ENCODE peak calls at places on chromosome 1, in five cellular contexts. A is stimulated activated CD8-positive, alpha-beta memory T cell treated with anti-CD3 and anti-CD28 coated beads, Interleukin-7, amount 100 ng/mL, for 24 hours; F is heart left ventricle; R is DMS79 treated with DMSO at 0.1 percent for 48 hours; V is T follicular helper cell. O is an unnamed sample.
A peak's percentile ranks its signal among the peaks of the same experiment; 100 is the strongest.

GRCh38 chr1:59672851-59673574 is 141.7 kb upstream of the HOOK1 start:
- DNase-seq in V (no peak), A (no peak), F (no peak), R (no peak), O (no peak)

GRCh38 chr1:55831759-55832158 is 616.6 kb upstream of the USP24 start:
- DNase-seq in F (no peak), A (no peak), V (no peak), R (no peak), O (no peak)

GRCh38 chr1:101203812-101204540 is 32.8 kb upstream of the S1PR1 start:
- DNase-seq in R (peak; percentile 30), A (no peak), F (peak; percentile 47), V (no peak), O (no peak)

GRCh38 chr1:196070940-196071339 is 537.3 kb downstream of the KCNT2 start:
- DNase-seq in A (no peak), F (no peak), V (no peak), R (no peak), O (no peak)

GRCh38 chr1:231990388-231990787 is 363.8 kb downstream of the DISC1 start:
- DNase-seq in F (peak; percentile 29), R (no peak), V (no peak), A (no peak), O (no peak)

GRCh38 chr1:164726235-164726634 is 167.3 kb downstream of the PBX1 start:
- DNase-seq in A (no peak), R (no peak), V (no peak), F (no peak), O (no peak)

GRCh38 chr1:205466612-205467236 is 10.9 kb upstream of the BLACAT1 start:
- DNase-seq in R (no peak), F (no peak), A (no peak), V (no peak), O (no peak)

GRCh38 chr1:70487910-70488665 is 77.0 kb downstream of the CTH start:
- DNase-seq in F (no peak), R (no peak), V (no peak), A (no peak), O (peak; percentile 60)

GRCh38 chr1:167829868-167830267 is 84.1 kb downstream of the ADCY10 start:
- DNase-seq in F (no peak), R (no peak), V (no peak), A (no peak), O (no peak)

O was measured in H7.